ENCODE peak calls at places on chromosome 3, in eight cellular contexts. M is fibroblast of pulmonary artery; O is AG10803; E is RWPE1; X is left cardiac atrium; Y is progenitor cell of endocrine pancreas; R is activated gamma-delta T cell treated with Interleukin-2 at 50 U/mL for 16 hours; W is stimulated activated CD8-positive, alpha-beta memory T cell treated with anti-CD3 and anti-CD28 coated beads, Interleukin-7, amount 100 ng/mL, for 1 hour. B is an unnamed sample.

GRCh38 chr3:52915245-52915772 is 18.0 kb upstream of the STIMATE start:
- DNase-seq in Y (no peak), X (no peak), R (no peak), W (no peak), O (no peak), M (no peak), E (no peak), B (no peak)

GRCh38 chr3:30162579-30162978 is 443.8 kb upstream of the TGFBR2 start:
- DNase-seq in Y (no peak), X (no peak), W (no peak), O (peak; percentile 98), R (no peak), E (no peak), M (peak; percentile 81), B (no peak)

GRCh38 chr3:54042259-54042823 is 80.0 kb upstream of the CACNA2D3 start:
- DNase-seq in X (no peak), E (peak; percentile 37), Y (no peak), W (no peak), M (no peak), O (no peak), R (no peak), B (no peak)

GRCh38 chr3:129230311-129231019 is 18.9 kb upstream of the COPG1 start:
- DNase-seq in E (peak; percentile 76), R (no peak), O (peak; percentile 81), W (no peak), M (peak; percentile 73), X (no peak), Y (no peak), B (no peak)

GRCh38 chr3:71062037-71062919 is 521.2 kb downstream of the FOXP1 start:
- DNase-seq in M (peak; percentile 60), Y (no peak), O (no peak), E (no peak), R (no peak), X (no peak), W (no peak), B (no peak)

GRCh38 chr3:11612515-11613184 is 31.1 kb downstream of the VGLL4 start:
- DNase-seq in E (no peak), O (peak; percentile 60), M (no peak), Y (no peak), X (no peak), W (no peak), R (no peak), B (peak; percentile 25)

GRCh38 chr3:73622135-73622534 is 2.6 kb downstream of the PDZRN3 start:
- DNase-seq in X (peak; percentile 52), M (no peak), O (peak; percentile 63), Y (peak; percentile 57), R (no peak), W (no peak), E (no peak), B (peak; percentile 87)

GRCh38 chr3:126467611-126467955 is 8.1 kb downstream of the ZXDC start:
- DNase-seq in X (no peak), R (no peak), E (no peak), O (no peak), Y (no peak), W (no peak), M (no peak), B (no peak)

GRCh38 chr3:45253316-45253715 is 27.2 kb upstream of the TMEM158 start:
- DNase-seq in Y (no peak), E (no peak), W (no peak), O (no peak), R (no peak), M (no peak), X (no peak), B (no peak)

GRCh38 chr3:52062499-52062898 is 6.1 kb upstream of the DUSP7 start:
- DNase-seq in X (peak; percentile 65), R (no peak), W (no peak), E (peak; percentile 91), M (peak; percentile 90), Y (no peak), O (peak; percentile 93), B (peak; percentile 47)

GRCh38 chr3:94252316-94252715 is 189.5 kb downstream of the NSUN3 start:
- DNase-seq in O (no peak), E (no peak), M (no peak), R (no peak), W (no peak), X (no peak), Y (no peak), B (no peak)

GRCh38 chr3:65979731-65980130 is 59.0 kb downstream of the MAGI1 start:
- DNase-seq in R (no peak), O (peak; percentile 79), M (peak; percentile 59), W (no peak), E (no peak), Y (no peak), X (no peak), B (no peak)

GRCh38 chr3:31225923-31226322 is 306.8 kb upstream of the STT3B start:
- DNase-seq in X (no peak), O (no peak), Y (no peak), E (no peak), W (no peak), R (no peak), M (no peak), B (no peak)

GRCh38 chr3:104873331-104873730 is 493.4 kb upstream of the ALCAM start:
- DNase-seq in E (no peak), W (no peak), Y (no peak), O (peak; percentile 44), X (no peak), R (no peak), M (peak; percentile 74), B (no peak)

GRCh38 chr3:105764378-105765376 is 104.1 kb downstream of the CBLB start:
- DNase-seq in R (no peak), Y (no peak), E (no peak), X (no peak), M (no peak), W (no peak), O (no peak), B (no peak)

GRCh38 chr3:180755553-180755952 is 76.3 kb upstream of the CCDC39 start:
- DNase-seq in O (no peak), W (no peak), R (no peak), M (no peak), E (no peak), Y (no peak), X (no peak), B (no peak)

GRCh38 chr3:123447749-123448502 is 964 bp downstream of the ADCY5 start:
- DNase-seq in E (no peak), R (peak; percentile 18), M (peak; percentile 4), O (no peak), Y (peak; percentile 44), X (no peak), W (no peak), B (peak; percentile 73)

GRCh38 chr3:59273976-59274375 is 224.2 kb upstream of the CFAP20DC start:
- DNase-seq in O (peak; percentile 83), M (peak; percentile 12), Y (no peak), X (no peak), E (no peak), W (no peak), R (no peak), B (no peak)

GRCh38 chr3:180278583-180279188 is 241.9 kb upstream of the PEX5L start:
- DNase-seq in X (no peak), W (no peak), Y (no peak), O (no peak), E (no peak), M (no peak), R (no peak), B (no peak)

GRCh38 chr3:16071246-16071645 is 103.2 kb upstream of the GALNT15 start:
- DNase-seq in R (no peak), M (no peak), O (no peak), Y (no peak), E (no peak), W (no peak), X (no peak), B (no peak)

GRCh38 chr3:173336261-173336660 is 61.3 kb upstream of the NLGN1 start:
- DNase-seq in E (no peak), R (no peak), Y (no peak), O (no peak), W (no peak), X (no peak), M (no peak), B (no peak)

GRCh38 chr3:105976211-105976610 is 107.4 kb upstream of the CBLB start:
- DNase-seq in M (peak; percentile 57), W (no peak), E (no peak), R (no peak), X (no peak), O (no peak), Y (no peak), B (no peak)

GRCh38 chr3:31968927-31969418 is 12.1 kb downstream of the OSBPL10 start:
- DNase-seq in M (peak; percentile 89), R (no peak), X (no peak), W (no peak), E (peak; percentile 85), Y (no peak), O (peak; percentile 88), B (no peak)

GRCh38 chr3:107523361-107524213 is 825 bp downstream of the BBX start:
- DNase-seq in X (peak; percentile 51), W (no peak), O (peak; percentile 33), Y (peak; percentile 32), M (peak; percentile 56), E (peak; percentile 30), R (peak; percentile 47), B (peak; percentile 72)

GRCh38 chr3:194407423-194407822 is 8.4 kb upstream of the GP5 start:
- DNase-seq in W (no peak), Y (no peak), O (no peak), R (no peak), E (no peak), M (peak; percentile 58), X (no peak), B (no peak)

GRCh38 chr3:121961283-121961682 is 60.8 kb downstream of the ILDR1 start:
- DNase-seq in W (no peak), E (no peak), X (no peak), Y (no peak), M (no peak), R (no peak), O (no peak), B (no peak)

B was measured in left ventricle myocardium superior.